ENCODE peak calls at places on chromosome 13, in ten cellular contexts. K, I, A, D, C, O, R, M, G and E are unnamed samples. For H3K9me3, H3K4me1 and H3K27me3, the result is how much of the 10 kb centered on the place peaks cover.

GRCh38 chr13:59823495-59823894 is 340.2 kb downstream of the DIAPH3 start:
- DNase-seq in K (no peak), I (no peak), A (no peak), D (no peak), C (no peak), O (peak), R (no peak), M (no peak), G (peak), E (no peak)

GRCh38 chr13:45412274-45413049 is 5.7 kb downstream of the SLC25A30 start:
- DNase-seq in K (no peak), I (peak), A (no peak), D (no peak), C (no peak), O (no peak), R (peak), M (no peak), G (no peak), E (no peak)

GRCh38 chr13:95256086-95256485 is 45.2 kb downstream of the ABCC4 start:
- DNase-seq in K (no peak), I (no peak), A (no peak), D (no peak), C (no peak), O (peak), R (no peak), M (no peak), G (peak), E (no peak)

GRCh38 chr13:78121001-78121400 is 202.4 kb upstream of the EDNRB start:
- DNase-seq in K (no peak), I (no peak), A (no peak), D (no peak), C (no peak), O (no peak), R (no peak), M (no peak), G (no peak), E (no peak)

GRCh38 chr13:109318945-109319590 is 467.3 kb downstream of the IRS2 start:
- DNase-seq in K (no peak), I (no peak), A (no peak), D (no peak), C (no peak), O (no peak), R (no peak), M (no peak), G (no peak), E (no peak)

GRCh38 chr13:89880201-89880600 is 1467.3 kb upstream of the MIR17HG start:
- DNase-seq in K (no peak), I (no peak), A (no peak), D (no peak), C (no peak), O (no peak), R (no peak), M (no peak), G (no peak), E (no peak)

GRCh38 chr13:90382425-90382824 is 965.1 kb upstream of the MIR17HG start:
- DNase-seq in K (no peak), I (no peak), A (no peak), D (no peak), C (no peak), O (no peak), R (no peak), M (no peak), G (no peak), E (no peak)

GRCh38 chr13:44436589-44437337 is 63.1 kb downstream of the SERP2 start:
- DNase-seq in K (peak), I (peak), A (peak), D (peak), C (peak), O (peak), R (peak), M (peak), G (peak), E (peak)

GRCh38 chr13:48291730-48292129 is 11.8 kb upstream of the RB1 start:
- DNase-seq in K (peak), I (no peak), A (no peak), D (no peak), C (no peak), O (no peak), R (no peak), M (no peak), G (no peak), E (no peak)

GRCh38 chr13:27427663-27428062 is 3.2 kb downstream of the GTF3A start:
- DNase-seq in K (no peak), I (no peak), A (no peak), D (no peak), C (no peak), O (no peak), R (no peak), M (no peak), G (no peak), E (no peak)

GRCh38 chr13:32175307-32175706 is 139.9 kb downstream of the ZAR1L start:
- DNase-seq in K (no peak), I (peak), A (no peak), D (no peak), C (no peak), O (no peak), R (no peak), M (no peak), G (no peak), E (no peak)

DNA sequence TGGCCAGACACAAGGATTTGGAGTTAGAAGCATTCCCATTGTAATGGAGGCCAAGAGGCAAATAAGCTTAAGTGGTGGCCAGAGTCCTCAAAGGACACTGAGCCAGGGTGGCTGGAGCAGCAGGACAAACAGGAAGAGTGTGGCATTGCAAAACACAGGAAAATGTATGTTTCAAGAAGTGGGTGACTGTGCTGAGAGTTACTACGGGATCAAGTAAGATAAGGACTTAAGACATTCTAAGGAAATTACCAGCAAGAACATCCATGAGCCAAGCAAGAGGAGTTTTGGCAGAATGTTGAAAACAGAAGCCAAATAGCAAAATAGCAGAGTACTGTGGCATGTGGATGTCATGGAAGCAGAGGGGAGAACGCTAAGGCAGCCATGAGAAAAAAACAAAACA is 104.2 kb downstream of the RAP2A start:
- DNase-seq in K (no peak), I (no peak), A (no peak), D (no peak), C (no peak), O (no peak), R (no peak), M (no peak), G (no peak), E (no peak)
- H3K9me3 ChIP-seq in K (under half), I (under half), A (under half), D (under half), C (under half), O (under half), R (under half), M (under half), G (under half), E (under half)

GRCh38 chr13:98478134-98479129 is 98.5 kb downstream of the STK24 start:
- DNase-seq in K (no peak), I (no peak), A (no peak), D (no peak), C (no peak), O (peak), R (no peak), M (no peak), G (no peak), E (no peak)
- H3K4me1 ChIP-seq in K (half or more), I (under half), A (under half), D (under half), C (half or more), O (under half), R (under half), M (under half), G (under half), E (half or more)

DNA sequence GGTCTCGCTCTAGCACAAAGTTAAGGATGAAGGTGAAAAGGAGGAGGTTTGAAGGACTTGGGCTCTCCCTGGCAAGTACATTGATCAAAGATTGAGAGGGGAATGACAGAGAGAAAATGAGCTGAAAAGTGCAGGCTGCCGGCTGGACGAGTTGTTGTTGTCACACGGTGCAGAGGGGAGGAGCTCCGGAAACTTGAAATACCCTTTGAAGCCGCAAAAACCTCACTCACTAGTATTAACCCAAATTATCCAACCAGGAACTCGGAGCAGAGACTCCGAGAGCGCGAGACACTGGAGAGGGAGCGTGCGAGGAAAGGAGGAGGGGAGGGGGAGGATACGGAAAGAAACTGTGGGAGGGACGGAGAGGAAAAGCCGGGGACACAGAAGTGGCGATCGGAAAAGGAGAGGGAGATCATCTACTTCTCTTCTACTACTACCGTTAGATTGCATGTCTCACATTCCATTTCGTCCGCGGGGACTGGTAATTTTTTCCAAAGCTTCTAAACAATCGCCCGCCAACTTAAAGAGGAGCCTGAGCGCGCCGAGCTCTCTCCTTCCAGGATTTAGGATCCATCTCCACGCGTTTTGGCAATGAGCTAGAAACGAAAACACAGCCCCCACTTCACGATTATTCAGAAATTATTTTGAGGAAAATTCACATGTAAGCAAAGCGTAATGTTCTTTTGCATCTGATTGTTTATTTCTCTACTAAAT is at the start of gene DACH1:
- DNase-seq in K (peak), I (peak), A (no peak), D (no peak), C (no peak), O (peak), R (peak), M (peak), G (peak), E (peak)
- H3K27me3 ChIP-seq in K (half or more), I (under half), A (under half), D (under half), C (under half), O (under half), R (under half), M (under half), G (half or more), E (under half)

GRCh38 chr13:63010072-63010658 is 1594.5 kb upstream of the PCDH20 start:
- DNase-seq in K (no peak), I (no peak), A (no peak), D (no peak), C (no peak), O (no peak), R (no peak), M (no peak), G (no peak), E (no peak)

GRCh38 chr13:63005625-63006024 is 1590.0 kb upstream of the PCDH20 start:
- DNase-seq in K (no peak), I (no peak), A (no peak), D (no peak), C (no peak), O (no peak), R (no peak), M (no peak), G (no peak), E (no peak)
- H3K9me3 ChIP-seq in K (under half), I (under half), A (under half), D (half or more), C (under half), O (under half), R (under half), M (under half), G (under half), E (under half)

DNA sequence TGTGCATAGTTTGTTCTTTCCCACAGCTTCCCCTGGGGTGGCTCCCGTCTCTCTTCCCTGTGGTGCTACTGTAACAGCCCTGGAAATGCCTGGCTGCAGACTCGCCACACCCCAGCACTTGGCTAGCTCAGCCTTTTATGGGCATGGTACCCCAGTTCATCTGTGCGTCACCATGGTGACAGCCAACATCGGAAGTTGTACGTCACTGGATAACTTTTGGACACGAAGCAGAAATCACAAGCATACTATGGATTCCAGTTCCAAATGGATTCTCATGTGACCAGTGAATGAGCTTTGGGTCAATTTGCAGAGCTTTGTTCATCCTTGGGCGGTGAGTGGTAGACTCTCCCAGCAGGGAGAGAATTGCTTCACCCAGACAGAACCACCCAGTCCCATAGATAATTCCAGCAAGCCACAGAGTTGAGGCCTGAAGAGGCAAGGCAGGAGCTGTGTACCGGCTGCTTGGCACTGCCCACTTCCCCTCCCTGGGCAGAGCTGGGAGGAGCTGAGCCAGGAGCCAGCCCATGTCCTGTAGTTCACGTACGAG is 54.4 kb downstream of the COL4A2 start:
- DNase-seq in K (no peak), I (peak), A (no peak), D (no peak), C (no peak), O (no peak), R (no peak), M (no peak), G (no peak), E (no peak)
- H3K4me1 ChIP-seq in K (under half), I (under half), A (under half), D (under half), C (under half), O (under half), R (under half), M (under half), G (under half), E (under half)

GRCh38 chr13:51175639-51176038 is 46.6 kb upstream of the FAM124A start:
- DNase-seq in K (no peak), I (no peak), A (no peak), D (no peak), C (no peak), O (no peak), R (no peak), M (no peak), G (no peak), E (no peak)
- H3K27me3 ChIP-seq in K (under half), I (under half), A (under half), D (under half), C (under half), O (under half), R (under half), M (under half), G (under half), E (under half)

DNA sequence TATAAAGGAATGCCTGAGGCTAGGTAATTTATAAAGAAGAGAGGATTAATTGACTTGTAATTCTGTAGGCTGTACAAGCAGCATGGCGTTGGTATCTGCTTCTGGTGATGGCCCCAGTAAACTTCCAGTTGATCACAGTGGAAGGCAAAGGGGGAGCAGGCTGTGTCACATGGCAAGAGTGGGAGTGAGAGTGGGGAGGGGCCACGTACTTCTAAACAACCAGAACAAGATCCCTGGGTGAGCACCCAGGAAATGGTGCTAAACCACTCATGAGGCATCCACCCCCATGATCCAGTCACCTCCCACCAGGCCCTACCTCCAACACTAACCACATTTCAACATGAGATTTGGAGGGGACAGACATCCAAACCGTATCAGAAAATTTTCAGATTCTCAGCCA is 3.0 kb upstream of the RNF113B start:
- DNase-seq in K (no peak), I (no peak), A (no peak), D (no peak), C (no peak), O (peak), R (no peak), M (peak), G (peak), E (no peak)
- H3K9me3 ChIP-seq in K (under half), I (under half), A (under half), D (under half), C (under half), O (under half), R (under half), M (under half), G (under half), E (under half)

GRCh38 chr13:33611016-33611805 is 206.7 kb upstream of the RFC3 start:
- DNase-seq in K (peak), I (peak), A (peak), D (peak), C (no peak), O (no peak), R (peak), M (peak), G (peak), E (no peak)
- H3K4me1 ChIP-seq in K (under half), I (under half), A (under half), D (under half), C (under half), O (under half), R (under half), M (under half), G (under half), E (under half)

GRCh38 chr13:39602614-39603366 is at the start of gene LHFPL6:
- DNase-seq in K (peak), I (peak), A (peak), D (peak), C (peak), O (peak), R (peak), M (peak), G (peak), E (no peak)
- H3K27me3 ChIP-seq in K (under half), I (under half), A (under half), D (under half), C (under half), O (under half), R (under half), M (under half), G (under half), E (under half)

DNA sequence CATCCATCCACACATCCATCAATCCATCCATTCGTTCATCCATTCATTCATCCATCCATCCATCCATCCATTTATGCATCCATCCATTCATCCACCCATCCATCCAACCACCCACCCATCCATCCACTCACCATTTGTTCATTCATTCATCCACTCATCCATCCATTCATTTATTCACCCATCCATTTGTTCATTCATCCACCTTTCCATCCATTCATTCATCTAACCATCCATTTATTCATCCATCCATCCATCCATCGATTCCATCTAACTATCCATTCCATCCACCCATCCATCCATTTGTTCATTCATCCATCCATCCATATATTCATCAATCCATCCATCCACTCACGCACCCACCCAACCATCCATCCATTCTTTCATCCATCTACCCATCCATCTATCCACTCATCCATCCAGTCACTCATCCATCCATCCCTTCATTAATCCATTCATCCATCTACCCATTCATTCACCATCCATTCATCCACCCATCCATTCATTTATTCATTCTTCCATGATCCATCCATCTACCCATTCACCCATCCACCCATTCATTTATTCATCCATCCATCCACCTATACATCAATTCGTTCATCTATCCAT is 225.0 kb downstream of the TUBA3C start:
- DNase-seq in K (no peak), I (no peak), A (no peak), D (no peak), C (no peak), O (no peak), R (no peak), M (no peak), G (no peak), E (no peak)
- H3K9me3 ChIP-seq in K (under half), I (under half), A (under half), D (under half), C (under half), O (half or more), R (under half), M (under half), G (under half), E (under half)